ENCODE peak calls at places on chromosomes 4 and X, in six cellular contexts. Q is Calu3, E is midbrain, S is GM06990, C is thoracic aorta, T is hepatocyte. F is an unnamed sample.

GRCh38 chrX:140762061-140762460 is 52.5 kb downstream of the LINC00632 start:
- DNase-seq in Q (peak), E (peak), S (no peak), C (no peak), T (peak), F (peak)

GRCh38 chr4:4349902-4350301 is 37.0 kb upstream of the NSG1 start:
- DNase-seq in Q (no peak), E (no peak), S (no peak), C (no peak), T (no peak), F (no peak)

GRCh38 chr4:16952896-16953605 is 54.6 kb upstream of the LDB2 start:
- DNase-seq in Q (no peak), E (no peak), S (no peak), C (no peak), T (no peak), F (no peak)

GRCh38 chr4:77931452-77932135 is 69.0 kb downstream of the MRPL1 start:
- DNase-seq in Q (no peak), E (no peak), S (no peak), C (no peak), T (no peak), F (peak)

GRCh38 chrX:100350704-100351489 is 59.2 kb downstream of the PCDH19 start:
- DNase-seq in Q (no peak), E (no peak), S (no peak), C (no peak), T (no peak), F (no peak)

GRCh38 chr4:7034262-7035081 is 8.7 kb upstream of the TADA2B start:
- DNase-seq in Q (peak), E (no peak), S (no peak), C (no peak), T (peak), F (peak)

GRCh38 chr4:6668391-6668790 is 25.3 kb upstream of the S100P start:
- DNase-seq in Q (no peak), E (no peak), S (no peak), C (no peak), T (no peak), F (peak)

GRCh38 chrX:2351999-2352995 is 148.5 kb downstream of the DHRSX start:
- DNase-seq in Q (no peak), E (no peak), S (no peak), C (no peak), T (peak), F (peak)

GRCh38 chr4:156673483-156673882 is 298.1 kb downstream of the PDGFC start:
- DNase-seq in Q (no peak), E (no peak), S (no peak), C (no peak), T (no peak), F (peak)

GRCh38 chr4:19254476-19254875 is 997.2 kb upstream of the SLIT2 start:
- DNase-seq in Q (no peak), E (no peak), S (no peak), C (no peak), T (no peak), F (no peak)

GRCh38 chrX:38055170-38055847 is 49.0 kb downstream of the SYTL5 start:
- DNase-seq in Q (no peak), E (no peak), S (no peak), C (no peak), T (no peak), F (peak)

GRCh38 chr4:139684351-139684750 is 18.7 kb downstream of the MGST2 start:
- DNase-seq in Q (no peak), E (no peak), S (no peak), C (no peak), T (no peak), F (no peak)

GRCh38 chr4:142334931-142335330 is 511.2 kb downstream of the INPP4B start:
- DNase-seq in Q (no peak), E (no peak), S (no peak), C (no peak), T (no peak), F (no peak)

GRCh38 chr4:89306486-89307184 is 965 bp downstream of the GPRIN3 start:
- DNase-seq in Q (no peak), E (no peak), S (no peak), C (no peak), T (no peak), F (no peak)